ENCODE peak calls at places on chromosomes 5 and 9, in eight cellular contexts. K, N, Z, Y, T, B, X and M are unnamed samples. For H3K36me3, the result is how much of the 10 kb centered on the place peaks cover.

GRCh38 chr5:175831507-175831906 is 39.9 kb upstream of the CPLX2 start:
- DNase-seq in K (no peak), N (no peak), Z (no peak), Y (no peak), T (no peak), B (no peak), X (no peak), M (no peak)

GRCh38 chr9:126417007-126417406 is 90.4 kb downstream of the MVB12B start:
- DNase-seq in K (no peak), N (peak), Z (no peak), Y (no peak), T (no peak), B (no peak), X (no peak), M (no peak)

GRCh38 chr5:180463916-180464602 is 30.1 kb upstream of the CNOT6 start:
- DNase-seq in K (no peak), N (no peak), Z (no peak), Y (no peak), T (no peak), B (no peak), X (no peak), M (no peak)

GRCh38 chr5:179385892-179386291 is 40.6 kb upstream of the ADAMTS2 start:
- DNase-seq in K (no peak), N (no peak), Z (no peak), Y (no peak), T (no peak), B (no peak), X (no peak), M (no peak)

GRCh38 chr5:15008476-15008875 is 136.9 kb upstream of the ANKH start:
- DNase-seq in K (peak), N (peak), Z (peak), Y (peak), T (peak), B (no peak), X (peak), M (peak)

GRCh38 chr5:78613151-78613533 is 35.4 kb downstream of the LHFPL2 start:
- DNase-seq in K (no peak), N (no peak), Z (no peak), Y (no peak), T (no peak), B (no peak), X (no peak), M (no peak)

GRCh38 chr5:73031839-73032238 is 76.0 kb downstream of the FCHO2 start:
- DNase-seq in K (peak), N (peak), Z (peak), Y (no peak), T (no peak), B (no peak), X (no peak), M (no peak)

GRCh38 chr9:74443036-74443750 is 53.9 kb upstream of the RORB start:
- DNase-seq in K (no peak), N (no peak), Z (no peak), Y (no peak), T (no peak), B (no peak), X (no peak), M (no peak)

GRCh38 chr5:145764325-145764724 is 70.8 kb downstream of the PRELID2 start:
- DNase-seq in K (no peak), N (no peak), Z (no peak), Y (no peak), T (no peak), B (no peak), X (no peak), M (no peak)

DNA sequence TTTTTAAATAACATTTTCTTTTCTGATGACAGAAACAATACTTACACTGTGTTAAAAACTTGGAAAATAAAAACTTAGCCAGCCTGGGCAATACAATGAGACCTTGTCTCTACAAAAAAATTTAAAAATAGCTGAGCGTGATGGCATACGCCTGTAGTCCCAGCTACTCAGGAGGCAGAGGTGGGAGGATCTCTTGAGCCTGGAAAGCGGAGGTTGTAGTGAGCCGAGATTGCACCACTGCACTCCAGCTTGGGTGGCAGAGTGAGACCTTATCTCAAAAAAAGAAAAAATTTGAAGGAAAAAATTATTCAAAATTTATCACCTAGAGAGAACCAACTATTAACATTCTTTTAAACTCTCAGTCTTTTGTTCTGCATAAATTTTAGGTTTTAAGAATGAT is 4.9 kb upstream of the CMYA5 start:
- DNase-seq in K (no peak), N (no peak), Z (no peak), Y (no peak), T (no peak), B (no peak), X (no peak), M (no peak)
- H3K36me3 ChIP-seq in K (half or more), N (under half), Z (under half), Y (under half), T (under half), B (half or more), X (under half), M (under half)

DNA sequence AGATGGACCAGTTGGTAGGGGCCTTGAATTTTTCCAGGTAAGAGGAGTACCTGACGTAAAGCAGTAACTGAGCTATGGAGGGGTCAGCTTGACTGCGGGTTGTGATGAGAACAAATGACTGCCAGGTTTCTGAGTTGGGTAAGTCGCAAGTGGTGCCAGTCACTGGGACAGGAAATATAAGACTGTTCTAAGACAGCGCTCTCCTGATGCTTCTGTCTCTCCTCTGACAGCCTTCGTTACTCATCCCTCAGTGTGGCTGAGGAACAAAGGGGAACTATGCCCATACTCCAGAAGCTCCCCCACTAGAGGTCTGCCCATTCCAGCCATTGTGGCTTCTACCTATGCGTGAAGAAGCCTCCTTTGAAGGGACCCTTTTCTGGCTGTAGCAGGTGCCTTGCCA is 13.3 kb downstream of the CAVIN4 start:
- DNase-seq in K (no peak), N (no peak), Z (no peak), Y (no peak), T (no peak), B (no peak), X (no peak), M (no peak)
- H3K27ac ChIP-seq in K (no peak), N (no peak), Z (no peak), Y (no peak), T (no peak), B (no peak), X (no peak), M (no peak)

GRCh38 chr9:137784046-137784445 is 93.5 kb upstream of the CACNA1B start:
- DNase-seq in K (no peak), N (no peak), Z (no peak), Y (no peak), T (no peak), B (no peak), X (no peak), M (no peak)
- H3K36me3 ChIP-seq in K (half or more), N (under half), Z (under half), Y (under half), T (under half), B (half or more), X (under half), M (under half)

DNA sequence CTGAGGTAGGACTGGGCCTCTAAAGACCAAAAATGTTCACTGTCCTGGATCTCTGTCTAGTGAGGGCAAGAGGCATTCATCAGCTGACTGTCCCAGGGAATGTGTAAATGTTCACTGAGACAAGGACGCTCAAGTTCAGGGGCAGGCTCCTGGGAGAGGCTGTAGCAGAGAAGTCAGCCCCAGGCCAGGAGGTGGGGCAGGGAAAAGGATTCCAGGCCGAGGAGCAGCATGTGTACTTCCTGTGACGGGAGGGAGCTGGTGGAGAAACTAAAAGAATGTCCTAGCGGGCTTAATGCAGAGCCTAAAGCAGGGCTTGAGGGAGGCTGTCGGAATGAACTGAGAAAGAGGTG is 205.8 kb downstream of the GABBR2 start:
- DNase-seq in K (no peak), N (no peak), Z (no peak), Y (no peak), T (no peak), B (no peak), X (no peak), M (no peak)
- H3K27ac ChIP-seq in K (no peak), N (no peak), Z (peak), Y (no peak), T (no peak), B (no peak), X (no peak), M (no peak)

GRCh38 chr5:43301653-43302091 is 11.5 kb downstream of the HMGCS1 start:
- DNase-seq in K (no peak), N (no peak), Z (no peak), Y (no peak), T (no peak), B (no peak), X (no peak), M (no peak)
- H3K36me3 ChIP-seq in K (under half), N (under half), Z (under half), Y (under half), T (under half), B (under half), X (under half), M (under half)

DNA sequence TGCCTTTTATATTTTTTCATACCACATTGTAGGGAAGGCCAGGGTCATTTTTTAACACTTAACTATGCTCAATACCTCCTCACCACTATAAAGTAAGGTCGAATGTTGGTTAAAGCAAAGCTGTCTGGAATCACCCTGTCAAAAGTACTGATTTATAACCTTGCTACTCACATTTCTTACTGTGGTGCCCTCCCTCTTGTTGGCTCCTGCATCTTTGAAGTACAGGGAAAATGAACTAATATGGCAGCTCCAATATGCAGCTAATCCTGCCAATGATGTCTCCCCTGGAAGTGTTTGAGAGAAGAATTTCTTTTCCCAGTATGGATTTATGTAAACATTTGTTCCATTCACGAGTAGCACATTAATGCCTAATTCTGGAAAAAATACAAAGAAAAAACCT is 108.4 kb upstream of the RPS23 start:
- DNase-seq in K (no peak), N (no peak), Z (no peak), Y (no peak), T (no peak), B (no peak), X (no peak), M (no peak)
- H3K27ac ChIP-seq in K (no peak), N (no peak), Z (no peak), Y (peak), T (peak), B (no peak), X (no peak), M (peak)

GRCh38 chr9:128714586-128715435 is 9.1 kb downstream of the ZDHHC12 start:
- DNase-seq in K (no peak), N (no peak), Z (no peak), Y (no peak), T (peak), B (no peak), X (no peak), M (no peak)

GRCh38 chr9:128716581-128717254 is 7.2 kb downstream of the ZDHHC12 start:
- DNase-seq in K (peak), N (no peak), Z (no peak), Y (no peak), T (no peak), B (no peak), X (no peak), M (no peak)

GRCh38 chr9:128713941-128714573 is 9.9 kb downstream of the ZDHHC12 start:
- DNase-seq in K (no peak), N (no peak), Z (no peak), Y (no peak), T (peak), B (no peak), X (no peak), M (no peak)

GRCh38 chr9:128713411-128713780 is 10.5 kb downstream of the ZDHHC12 start:
- DNase-seq in K (no peak), N (no peak), Z (no peak), Y (no peak), T (peak), B (no peak), X (no peak), M (no peak)

DNA sequence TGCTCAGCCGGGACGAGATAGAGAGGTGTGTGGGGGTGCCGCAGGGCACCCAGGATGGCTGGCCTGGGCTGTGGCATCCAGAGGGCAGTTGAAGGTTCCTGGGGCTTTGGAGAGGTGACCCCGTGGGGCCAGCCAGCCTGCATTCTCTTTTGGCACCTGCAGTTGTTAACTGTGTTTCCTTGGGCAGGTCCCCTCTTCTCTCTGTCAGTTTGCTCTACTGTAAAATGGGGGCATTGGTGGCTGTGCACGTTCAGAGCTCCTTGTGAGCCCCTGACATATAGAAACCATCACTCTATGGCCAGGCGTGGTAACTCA is 8.5 kb downstream of the ZDHHC12 start:
- DNase-seq in K (no peak), N (no peak), Z (no peak), Y (no peak), T (peak), B (no peak), X (no peak), M (no peak)
- H3K36me3 ChIP-seq in K (under half), N (under half), Z (under half), Y (under half), T (under half), B (under half), X (under half), M (under half)

DNA sequence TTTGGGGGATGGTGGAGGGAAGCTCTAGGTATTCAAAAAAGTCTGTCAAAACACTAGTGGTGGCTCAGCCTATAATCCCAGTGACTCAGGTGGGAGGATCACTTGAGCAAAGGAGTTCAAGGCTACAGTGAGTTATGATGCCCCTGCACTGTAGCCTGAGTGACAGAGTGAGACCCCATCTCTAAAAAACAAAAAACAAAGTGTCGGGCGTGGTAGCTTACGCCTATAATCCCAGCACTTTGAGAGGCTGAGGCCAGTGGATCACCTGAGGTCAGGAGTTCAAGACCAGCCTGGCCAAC is 15.8 kb upstream of the SLC35D2 start:
- DNase-seq in K (peak), N (no peak), Z (no peak), Y (no peak), T (no peak), B (no peak), X (no peak), M (no peak)
- H3K27ac ChIP-seq in K (no peak), N (no peak), Z (no peak), Y (no peak), T (no peak), B (peak), X (no peak), M (no peak)

GRCh38 chr5:99441235-99441634 is 512.4 kb upstream of the CHD1 start:
- DNase-seq in K (no peak), N (no peak), Z (no peak), Y (no peak), T (no peak), B (no peak), X (no peak), M (no peak)
- H3K36me3 ChIP-seq in K (under half), N (under half), Z (under half), Y (under half), T (under half), B (under half), X (under half), M (under half)

GRCh38 chr5:143119301-143119769 is 284.2 kb downstream of the NR3C1 start:
- DNase-seq in K (no peak), N (no peak), Z (no peak), Y (no peak), T (no peak), B (no peak), X (no peak), M (no peak)

GRCh38 chr5:143118222-143118621 is 285.3 kb downstream of the NR3C1 start:
- DNase-seq in K (no peak), N (no peak), Z (no peak), Y (no peak), T (no peak), B (no peak), X (no peak), M (no peak)

GRCh38 chr5:143121135-143121474 is 282.4 kb downstream of the NR3C1 start:
- DNase-seq in K (no peak), N (no peak), Z (no peak), Y (no peak), T (no peak), B (no peak), X (no peak), M (no peak)

GRCh38 chr5:143120460-143121134 is 282.9 kb downstream of the NR3C1 start:
- DNase-seq in K (no peak), N (no peak), Z (no peak), Y (no peak), T (no peak), B (no peak), X (no peak), M (no peak)

GRCh38 chr5:143119881-143120341 is 283.6 kb downstream of the NR3C1 start:
- DNase-seq in K (no peak), N (no peak), Z (no peak), Y (no peak), T (no peak), B (no peak), X (no peak), M (no peak)
- H3K27ac ChIP-seq in K (no peak), N (no peak), Z (no peak), Y (no peak), T (no peak), B (no peak), X (no peak), M (no peak)